ENCODE peak calls at places on chromosome 18, in five cellular contexts. E is tibial artery, Q is left lung, T is neuronal stem cell, A is suprapubic skin. G is an unnamed sample.

GRCh38 chr18:47935321-47935720 is 4.9 kb upstream of the SMAD2 start:
- DNase-seq in A (no peak), T (no peak), E (no peak), Q (no peak), G (no peak)

GRCh38 chr18:78087338-78087737 is 837.7 kb downstream of the GALR1 start:
- DNase-seq in T (no peak), Q (no peak), A (no peak), E (no peak), G (no peak)

GRCh38 chr18:50104421-50104820 is 90.5 kb downstream of the MYO5B start:
- DNase-seq in Q (no peak), E (no peak), A (no peak), T (no peak), G (no peak)

GRCh38 chr18:45416168-45416567 is 199.1 kb upstream of the SLC14A2 start:
- DNase-seq in T (no peak), E (no peak), A (no peak), Q (no peak), G (no peak)

GRCh38 chr18:50855976-50856772 is 22.7 kb upstream of the ME2 start:
- DNase-seq in Q (no peak), E (no peak), T (no peak), A (no peak), G (no peak)

GRCh38 chr18:79574938-79575525 is 104.6 kb upstream of the CTDP1 start:
- DNase-seq in Q (peak; percentile 50), E (peak; percentile 55), A (peak; percentile 49), T (no peak), G (no peak)

GRCh38 chr18:37902344-37902743 is 336.7 kb upstream of the CELF4 start:
- DNase-seq in A (no peak), T (no peak), Q (no peak), E (no peak), G (no peak)

GRCh38 chr18:13217971-13218375 is 587 bp upstream of the LDLRAD4 start:
- DNase-seq in T (no peak), Q (peak; percentile 82), A (no peak), E (no peak), G (no peak)

GRCh38 chr18:59072727-59073421 is 66.8 kb upstream of the SEC11C start:
- DNase-seq in E (no peak), T (no peak), A (no peak), Q (no peak), G (no peak)

GRCh38 chr18:13375302-13376255 is 157.0 kb downstream of the LDLRAD4 start:
- DNase-seq in T (no peak), A (peak; percentile 88), Q (peak; percentile 79), E (peak; percentile 89), G (no peak)

GRCh38 chr18:58992301-58993231 is 127.9 kb downstream of the ZNF532 start:
- DNase-seq in E (no peak), A (no peak), T (no peak), Q (no peak), G (no peak)

DNA sequence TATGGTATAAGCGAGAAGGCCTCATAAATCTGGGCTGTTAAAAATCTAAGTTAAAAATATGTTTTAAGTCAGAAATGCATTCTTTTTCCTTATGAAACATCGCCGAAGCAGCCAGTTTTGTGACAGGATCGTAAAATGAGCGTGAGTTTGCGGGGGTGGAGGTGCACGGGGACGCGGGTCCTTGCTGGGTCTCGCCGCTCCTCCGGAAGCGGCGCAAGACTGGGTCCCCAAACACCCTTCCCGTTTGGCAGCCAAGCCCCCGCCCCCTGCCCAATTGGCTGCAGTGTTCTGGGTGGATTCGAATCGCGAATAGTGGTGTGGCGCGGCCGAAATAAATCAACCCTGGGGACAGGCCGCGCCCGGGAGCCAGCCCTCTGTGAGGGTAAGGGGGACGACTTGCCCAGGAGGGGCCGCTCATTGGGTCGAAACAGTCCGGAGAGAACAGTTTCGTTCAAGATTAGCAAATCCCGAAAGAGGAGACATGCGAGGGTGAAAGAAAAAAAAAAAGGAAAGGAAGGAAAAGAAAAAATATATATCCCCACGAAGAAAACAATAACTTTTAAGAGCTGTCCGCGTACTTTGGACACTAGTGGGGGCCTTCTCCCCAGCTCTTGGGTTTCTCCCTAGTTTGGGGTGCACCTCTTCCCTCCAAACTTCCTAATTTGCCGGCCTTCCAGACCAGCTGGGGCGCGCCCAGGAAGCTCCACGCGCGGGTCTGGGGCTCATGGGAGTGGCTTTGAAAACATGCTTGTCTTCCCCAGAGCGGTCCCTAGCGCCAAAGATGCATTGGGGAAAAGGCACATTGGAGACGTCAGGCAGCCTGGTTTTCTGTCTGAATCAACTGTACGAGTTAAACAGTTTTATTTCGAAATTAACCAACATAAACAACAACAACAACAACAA is 3.1 kb upstream of the GATA6 start:
- DNase-seq in T (no peak), E (peak; percentile 91), A (no peak), Q (peak; percentile 83), G (no peak)
- H3K4me3 ChIP-seq in T (no peak overlapping the region), E (peak overlapping the region; percentile 93), A (no peak overlapping the region), Q (peak overlapping the region; percentile 21), G (no peak overlapping the region)

GRCh38 chr18:63266888-63267790 is 52.4 kb downstream of the BCL2 start:
- DNase-seq in T (no peak), E (no peak), Q (no peak), A (no peak), G (no peak)
- H3K4me1 ChIP-seq in T (peaks cover 13% of the 10 kb centered on the region), E (peaks cover 33% of the 10 kb centered on the region), Q (no peaks in the 10 kb centered on the region), A (peaks cover 15% of the 10 kb centered on the region), G (peaks cover 35% of the 10 kb centered on the region)

GRCh38 chr18:24063121-24063731 is 48.7 kb downstream of the TTC39C start:
- DNase-seq in A (no peak), E (no peak), Q (no peak), T (no peak), G (no peak)
- H3K4me3 ChIP-seq in A (no peak overlapping the region), E (no peak overlapping the region), Q (no peak overlapping the region), T (no peak overlapping the region), G (no peak overlapping the region)

GRCh38 chr18:35076126-35076525 is 34.9 kb downstream of the MAPRE2 start:
- DNase-seq in A (no peak), T (no peak), E (no peak), Q (no peak), G (no peak)

GRCh38 chr18:35076556-35076955 is 35.3 kb downstream of the MAPRE2 start:
- DNase-seq in T (no peak), E (no peak), Q (no peak), A (no peak), G (no peak)

GRCh38 chr18:35073186-35074105 is 32.2 kb downstream of the MAPRE2 start:
- DNase-seq in A (no peak), Q (no peak), E (no peak), T (no peak), G (no peak)

GRCh38 chr18:35074581-35074980 is 33.4 kb downstream of the MAPRE2 start:
- DNase-seq in E (no peak), A (no peak), T (no peak), Q (no peak), G (no peak)

DNA sequence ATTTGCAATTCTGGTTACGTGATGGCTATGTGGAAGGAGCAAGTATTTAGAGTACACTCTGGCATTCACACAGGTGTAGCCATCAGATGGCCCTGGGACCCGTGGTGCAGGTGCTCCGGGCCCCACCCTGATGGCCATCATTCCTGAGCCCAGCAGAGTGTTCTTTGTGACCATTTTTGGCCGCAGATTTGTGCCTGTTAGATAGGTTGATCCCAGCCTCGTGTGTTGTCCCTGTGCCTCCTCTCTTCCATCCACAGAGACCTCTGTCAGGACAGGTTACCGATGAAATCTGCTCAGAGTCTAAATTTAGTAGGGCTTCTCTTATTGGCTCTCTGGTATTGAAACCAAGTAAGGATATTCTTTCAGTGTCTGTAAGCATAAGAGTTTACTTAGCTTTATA is 33.9 kb downstream of the MAPRE2 start:
- DNase-seq in Q (no peak), A (no peak), E (no peak), T (no peak), G (no peak)
- H3K4me1 ChIP-seq in Q (peaks cover 13% of the 10 kb centered on the region), A (peaks cover 8% of the 10 kb centered on the region), E (peaks cover 74% of the 10 kb centered on the region), T (peaks cover 2% of the 10 kb centered on the region), G (no peaks in the 10 kb centered on the region)

DNA sequence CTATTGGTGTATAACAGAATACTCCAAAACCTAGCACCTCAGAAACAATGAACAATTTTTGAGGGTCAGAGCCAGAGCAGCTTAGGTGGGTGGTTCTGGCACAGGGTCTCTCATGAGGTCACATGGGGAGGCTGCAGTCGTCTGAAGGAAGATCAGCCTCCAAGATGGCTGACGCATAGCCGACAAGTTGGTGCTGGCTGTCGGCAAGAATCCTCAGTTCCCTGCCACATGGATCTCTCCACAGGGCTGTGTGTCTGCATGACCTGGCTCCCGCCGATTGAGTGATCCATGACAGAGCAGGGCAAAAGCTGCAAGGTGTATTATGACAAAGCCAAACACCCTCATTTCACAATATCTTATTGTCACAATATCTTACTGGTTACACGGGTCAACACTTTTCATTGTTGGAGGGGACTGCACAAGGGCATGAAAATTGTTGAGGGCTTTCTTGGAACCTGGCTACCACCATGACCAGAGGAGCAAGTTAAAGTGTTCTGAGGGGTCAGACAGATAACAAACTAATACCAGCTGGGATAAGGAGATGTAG is 4.2 kb downstream of the MYL12B start:
- DNase-seq in A (no peak), E (no peak), T (no peak), Q (no peak), G (no peak)
- H3K4me3 ChIP-seq in A (peak overlapping the region; percentile 6), E (no peak overlapping the region), T (no peak overlapping the region), Q (no peak overlapping the region), G (no peak overlapping the region)

DNA sequence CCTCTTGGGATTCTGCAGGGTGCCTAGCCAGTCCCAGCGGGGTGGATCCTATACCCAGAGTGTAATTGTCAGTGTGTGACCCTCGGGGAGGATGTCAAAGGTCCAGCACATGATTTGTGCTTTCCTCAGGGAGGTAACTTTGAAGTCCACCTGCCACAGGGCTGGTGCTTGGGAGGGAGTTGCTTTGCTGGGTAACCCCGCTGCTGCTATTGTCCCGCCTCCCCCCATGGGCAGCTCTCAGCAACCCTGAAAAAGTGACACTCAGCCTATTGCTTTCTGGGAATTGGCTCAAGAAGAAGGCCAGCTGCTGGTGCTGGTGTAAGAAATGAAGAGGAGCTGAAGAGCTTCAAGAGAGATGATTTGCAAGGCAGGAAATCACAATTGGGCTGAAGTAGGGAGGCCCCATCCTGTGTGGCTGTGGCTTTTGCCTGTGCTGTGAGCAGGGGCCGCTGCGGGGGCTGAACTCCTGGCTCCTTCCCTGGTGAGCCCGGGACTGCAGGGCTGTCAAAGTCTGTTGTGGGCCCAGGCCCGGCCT is 36.4 kb downstream of the EMILIN2 start:
- DNase-seq in Q (peak; percentile 79), T (no peak), E (no peak), A (peak; percentile 52), G (no peak)
- H3K4me1 ChIP-seq in Q (no peaks in the 10 kb centered on the region), T (peaks cover 11% of the 10 kb centered on the region), E (peaks cover 30% of the 10 kb centered on the region), A (peaks cover 15% of the 10 kb centered on the region), G (peaks cover 22% of the 10 kb centered on the region)